ENCODE peak calls at places on chromosomes 1 and 21, in five cellular contexts. Y is HS-27A, E is OCI-LY7, C is T follicular helper cell, Q is T-cell. Z is an unnamed sample.
A peak's percentile ranks its signal among the peaks of the same experiment; 100 is the strongest.

GRCh38 chr1:27348861-27349783 is 7.3 kb downstream of the SYTL1 start:
- DNase-seq in Y (no peak), E (no peak), C (no peak), Q (no peak), Z (no peak)

GRCh38 chr21:35606578-35606977 is 453.7 kb downstream of the SETD4 start:
- DNase-seq in Y (no peak), E (no peak), C (no peak), Q (no peak), Z (no peak)

GRCh38 chr1:56095924-56096655 is 483.3 kb downstream of the PLPP3 start:
- DNase-seq in Y (no peak), E (no peak), C (no peak), Q (no peak), Z (no peak)

GRCh38 chr21:44650973-44651675 is 3.3 kb downstream of the KRTAP12-4 start:
- DNase-seq in Y (no peak), E (no peak), C (no peak), Q (no peak), Z (no peak)

GRCh38 chr1:81813691-81814090 is 13.0 kb downstream of the ADGRL2 start:
- DNase-seq in Y (no peak), E (no peak), C (no peak), Q (no peak), Z (no peak)

GRCh38 chr1:92951141-92951582 is 10.1 kb downstream of the DIPK1A start:
- DNase-seq in Y (no peak), E (peak; percentile 94), C (no peak), Q (no peak), Z (no peak)

GRCh38 chr1:30417001-30417700 is 306.2 kb downstream of the MATN1 start:
- DNase-seq in Y (no peak), E (no peak), C (no peak), Q (no peak), Z (no peak)

GRCh38 chr1:41681331-41682136 is 197.1 kb upstream of the EDN2 start:
- DNase-seq in Y (no peak), E (no peak), C (no peak), Q (no peak), Z (no peak)

GRCh38 chr1:211928993-211929637 is 98.6 kb upstream of the LPGAT1 start:
- DNase-seq in Y (no peak), E (no peak), C (no peak), Q (no peak), Z (no peak)

GRCh38 chr1:30514945-30515344 is 208.4 kb downstream of the MATN1 start:
- DNase-seq in Y (no peak), E (no peak), C (no peak), Q (no peak), Z (no peak)

GRCh38 chr1:236515443-236515958 is 8.3 kb upstream of the LGALS8 start:
- DNase-seq in Y (no peak), E (no peak), C (no peak), Q (no peak), Z (no peak)

GRCh38 chr21:45801129-45801735 is 157.7 kb downstream of the PCBP3 start:
- DNase-seq in Y (no peak), E (no peak), C (no peak), Q (no peak), Z (no peak)

GRCh38 chr1:156476501-156477298 is 23.9 kb downstream of the MEF2D start:
- DNase-seq in Y (no peak), E (no peak), C (no peak), Q (no peak), Z (no peak)

GRCh38 chr1:199020046-199020445 is 381.2 kb downstream of the PTPRC start:
- DNase-seq in Y (no peak), E (no peak), C (no peak), Q (no peak), Z (no peak)

GRCh38 chr21:32525282-32525681 is 60.0 kb downstream of the TCP10L start:
- DNase-seq in Y (no peak), E (no peak), C (no peak), Q (no peak), Z (no peak)

GRCh38 chr1:107501081-107501605 is 360.3 kb downstream of the NTNG1 start:
- DNase-seq in Y (no peak), E (no peak), C (no peak), Q (no peak), Z (no peak)

GRCh38 chr1:25543425-25544242 is at the start of gene LDLRAP1:
- DNase-seq in Y (peak; percentile 36), E (peak; percentile 76), C (peak; percentile 24), Q (peak; percentile 47), Z (peak; percentile 48)

GRCh38 chr1:220457982-220458381 is 70.0 kb upstream of the MARK1 start:
- DNase-seq in Y (no peak), E (no peak), C (no peak), Q (no peak), Z (no peak)

GRCh38 chr1:65026235-65026634 is 59.9 kb upstream of the JAK1 start:
- DNase-seq in Y (no peak), E (no peak), C (no peak), Q (no peak), Z (no peak)

GRCh38 chr1:45840704-45841103 is 37.3 kb downstream of the MAST2 start:
- DNase-seq in Y (no peak), E (peak; percentile 83), C (no peak), Q (no peak), Z (no peak)

GRCh38 chr1:172820759-172821158 is 161.9 kb downstream of the FASLG start:
- DNase-seq in Y (no peak), E (no peak), C (no peak), Q (no peak), Z (no peak)

GRCh38 chr21:42678118-42678430 is 24.7 kb downstream of the PDE9A start:
- DNase-seq in Y (no peak), E (no peak), C (no peak), Q (no peak), Z (no peak)

GRCh38 chr21:27633631-27634030 is 666.7 kb upstream of the ADAMTS5 start:
- DNase-seq in Y (no peak), E (no peak), C (no peak), Q (no peak), Z (no peak)

GRCh38 chr1:153678519-153679336 is at the start of gene NPR1:
- DNase-seq in Y (no peak), E (no peak), C (no peak), Q (no peak), Z (no peak)

GRCh38 chr1:44292641-44293040 is 62.4 kb downstream of the ERI3 start:
- DNase-seq in Y (no peak), E (no peak), C (no peak), Q (no peak), Z (no peak)

GRCh38 chr1:86503477-86504129 is 34.9 kb downstream of the CLCA1 start:
- DNase-seq in Y (no peak), E (no peak), C (no peak), Q (no peak), Z (no peak)

GRCh38 chr1:51070011-51070410 is 32.0 kb upstream of the C1orf185 start:
- DNase-seq in Y (no peak), E (no peak), C (no peak), Q (no peak), Z (no peak)

GRCh38 chr1:178057131-178057765 is 36.7 kb upstream of the RASAL2 start:
- DNase-seq in Y (no peak), E (no peak), C (no peak), Q (no peak), Z (no peak)

GRCh38 chr1:212606734-212607205 is 1.8 kb upstream of the ATF3 start:
- DNase-seq in Y (no peak), E (no peak), C (peak; percentile 45), Q (peak; percentile 39), Z (peak; percentile 46)

GRCh38 chr1:21510113-21510493 is 880 bp downstream of the ALPL start:
- DNase-seq in Y (no peak), E (no peak), C (no peak), Q (no peak), Z (no peak)

GRCh38 chr1:200710166-200710565 is 28.5 kb upstream of the CAMSAP2 start:
- DNase-seq in Y (no peak), E (no peak), C (no peak), Q (no peak), Z (no peak)

GRCh38 chr1:9473032-9473792 is 66.1 kb upstream of the SLC25A33 start:
- DNase-seq in Y (peak; percentile 58), E (no peak), C (no peak), Q (no peak), Z (no peak)

Z was measured in activated effector memory CD4-positive, alpha-beta T cell treated with Interleukin-2 at 50 U/mL for 16 hours.